ENCODE peak calls at places on chromosome 21, in nine cellular contexts. B, N, D, Z, I, C, Y, O and H are unnamed samples.

GRCh38 chr21:33265664-33266049 is 510 bp upstream of the IL10RB start:
- DNase-seq in B (no peak), N (peak; percentile 70), D (no peak), Z (no peak), I (peak; percentile 50), C (peak; percentile 54), Y (peak; percentile 98), O (no peak), H (peak; percentile 78)

GRCh38 chr21:34135330-34135729 is 62.0 kb downstream of the MRPS6 start:
- DNase-seq in B (no peak), N (no peak), D (no peak), Z (no peak), I (no peak), C (no peak), Y (no peak), O (no peak), H (no peak)

GRCh38 chr21:38208118-38208517 is 48.7 kb upstream of the KCNJ15 start:
- DNase-seq in B (no peak), N (no peak), D (no peak), Z (no peak), I (no peak), C (no peak), Y (peak; percentile 6), O (no peak), H (no peak)

GRCh38 chr21:39314155-39315027 is 959 bp upstream of the BRWD1 start:
- DNase-seq in B (no peak), N (peak; percentile 51), D (no peak), Z (peak; percentile 31), I (peak; percentile 45), C (peak; percentile 31), Y (peak; percentile 48), O (peak; percentile 38), H (peak; percentile 81)

GRCh38 chr21:40466893-40467483 is 380.0 kb downstream of the DSCAM start:
- DNase-seq in B (no peak), N (no peak), D (no peak), Z (no peak), I (no peak), C (peak; percentile 35), Y (no peak), O (peak; percentile 9), H (no peak)

GRCh38 chr21:45455321-45456013 is 50.5 kb downstream of the COL18A1 start:
- DNase-seq in B (no peak), N (no peak), D (peak; percentile 86), Z (no peak), I (peak; percentile 55), C (no peak), Y (peak; percentile 23), O (no peak), H (peak; percentile 88)

GRCh38 chr21:32494946-32495703 is 82.6 kb downstream of the EVA1C start:
- DNase-seq in B (no peak), N (peak; percentile 28), D (no peak), Z (no peak), I (no peak), C (no peak), Y (no peak), O (peak; percentile 36), H (peak; percentile 28)

GRCh38 chr21:38297871-38298270 is 41.1 kb downstream of the KCNJ15 start:
- DNase-seq in B (no peak), N (no peak), D (no peak), Z (no peak), I (no peak), C (no peak), Y (no peak), O (no peak), H (no peak)

GRCh38 chr21:26320541-26320940 is 150.0 kb upstream of the APP start:
- DNase-seq in B (no peak), N (no peak), D (no peak), Z (no peak), I (no peak), C (no peak), Y (no peak), O (no peak), H (no peak)

GRCh38 chr21:41664881-41665765 is 101.7 kb downstream of the RIPK4 start:
- DNase-seq in B (no peak), N (no peak), D (no peak), Z (no peak), I (no peak), C (peak; percentile 38), Y (no peak), O (no peak), H (no peak)

GRCh38 chr21:14013056-14013603 is 197.6 kb downstream of the LIPI start:
- DNase-seq in B (no peak), N (no peak), D (peak; percentile 66), Z (no peak), I (no peak), C (no peak), Y (no peak), O (no peak), H (peak; percentile 41)

GRCh38 chr21:44998086-44998620 is 58.3 kb downstream of the SLX9 start:
- DNase-seq in B (no peak), N (no peak), D (peak; percentile 47), Z (no peak), I (no peak), C (no peak), Y (no peak), O (no peak), H (peak; percentile 54)

GRCh38 chr21:21146587-21147373 is 148.6 kb downstream of the NCAM2 start:
- DNase-seq in B (no peak), N (no peak), D (no peak), Z (no peak), I (no peak), C (no peak), Y (no peak), O (no peak), H (peak; percentile 44)

GRCh38 chr21:33685613-33686197 is 43.4 kb downstream of the ITSN1 start:
- DNase-seq in B (no peak), N (no peak), D (no peak), Z (peak; percentile 83), I (no peak), C (no peak), Y (no peak), O (no peak), H (no peak)

GRCh38 chr21:36135391-36136094 is 664 bp downstream of the CBR3 start:
- DNase-seq in B (no peak), N (peak; percentile 40), D (peak; percentile 91), Z (peak; percentile 85), I (peak; percentile 83), C (peak; percentile 61), Y (peak; percentile 54), O (peak; percentile 58), H (peak; percentile 87)

GRCh38 chr21:36132691-36133090 is 2.2 kb upstream of the CBR3 start:
- DNase-seq in B (no peak), N (peak; percentile 36), D (no peak), Z (no peak), I (peak; percentile 34), C (peak; percentile 47), Y (no peak), O (no peak), H (no peak)

GRCh38 chr21:36129219-36129618 is 5.7 kb upstream of the CBR3 start:
- DNase-seq in B (no peak), N (no peak), D (no peak), Z (no peak), I (no peak), C (no peak), Y (no peak), O (no peak), H (no peak)

GRCh38 chr21:36134820-36135390 is at the start of gene CBR3:
- DNase-seq in B (no peak), N (peak; percentile 59), D (peak; percentile 92), Z (no peak), I (peak; percentile 72), C (peak; percentile 64), Y (no peak), O (peak; percentile 55), H (peak; percentile 88)
- H3K4me3 ChIP-seq in B (peak within 1 kb of the TSS; percentile 77), N (peak within 1 kb of the TSS; percentile 71), D (peak within 1 kb of the TSS; percentile 69), Z (peak within 1 kb of the TSS; percentile 51), I (peak within 1 kb of the TSS; percentile 75), C (peak within 1 kb of the TSS; percentile 62), Y (peak within 1 kb of the TSS; percentile 48), O (peak within 1 kb of the TSS; percentile 63), H (peak within 1 kb of the TSS; percentile 75)

DNA sequence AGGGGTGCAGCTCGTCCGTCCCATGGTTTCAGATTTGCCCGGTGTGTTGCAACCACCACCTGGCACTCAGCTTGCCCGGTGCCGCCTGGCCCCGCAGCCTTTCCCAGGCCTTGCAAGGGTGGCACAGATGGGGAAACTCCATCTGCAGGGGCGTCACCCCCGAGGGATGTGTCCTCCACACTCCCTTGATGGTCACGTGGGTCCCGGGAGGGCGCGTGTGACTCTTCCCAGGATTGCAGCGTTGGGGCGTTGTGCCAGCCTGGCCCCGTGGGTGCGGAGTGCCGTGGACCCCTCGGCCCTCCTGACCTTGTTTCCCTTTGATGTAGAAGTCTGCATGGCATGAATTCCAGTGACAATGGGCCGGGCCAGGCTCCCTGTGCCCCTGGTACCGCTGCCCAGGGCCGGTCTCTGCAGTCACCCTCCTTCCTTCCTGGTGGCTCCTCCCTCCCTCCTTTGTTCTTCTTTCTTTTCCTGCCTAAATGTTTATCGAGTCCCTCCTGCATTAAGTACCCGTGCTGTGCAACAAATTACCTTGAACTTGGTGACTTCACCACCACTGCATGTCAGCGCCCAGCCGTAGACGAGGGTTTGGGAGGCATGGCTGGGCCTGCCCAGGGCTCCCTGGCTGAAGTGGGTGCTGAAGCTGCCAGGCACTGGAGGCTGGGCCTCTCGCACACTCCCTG is 22.9 kb downstream of the RRP1 start:
- DNase-seq in B (no peak), N (peak; percentile 60), D (peak; percentile 85), Z (no peak), I (no peak), C (no peak), Y (peak; percentile 56), O (no peak), H (peak; percentile 79)
- H3K4me3 ChIP-seq in B (no peak overlapping the region), N (peak overlapping the region; percentile 23), D (no peak overlapping the region), Z (no peak overlapping the region), I (peak overlapping the region; percentile 41), C (no peak overlapping the region), Y (peak overlapping the region; percentile 41), O (no peak overlapping the region), H (no peak overlapping the region)

DNA sequence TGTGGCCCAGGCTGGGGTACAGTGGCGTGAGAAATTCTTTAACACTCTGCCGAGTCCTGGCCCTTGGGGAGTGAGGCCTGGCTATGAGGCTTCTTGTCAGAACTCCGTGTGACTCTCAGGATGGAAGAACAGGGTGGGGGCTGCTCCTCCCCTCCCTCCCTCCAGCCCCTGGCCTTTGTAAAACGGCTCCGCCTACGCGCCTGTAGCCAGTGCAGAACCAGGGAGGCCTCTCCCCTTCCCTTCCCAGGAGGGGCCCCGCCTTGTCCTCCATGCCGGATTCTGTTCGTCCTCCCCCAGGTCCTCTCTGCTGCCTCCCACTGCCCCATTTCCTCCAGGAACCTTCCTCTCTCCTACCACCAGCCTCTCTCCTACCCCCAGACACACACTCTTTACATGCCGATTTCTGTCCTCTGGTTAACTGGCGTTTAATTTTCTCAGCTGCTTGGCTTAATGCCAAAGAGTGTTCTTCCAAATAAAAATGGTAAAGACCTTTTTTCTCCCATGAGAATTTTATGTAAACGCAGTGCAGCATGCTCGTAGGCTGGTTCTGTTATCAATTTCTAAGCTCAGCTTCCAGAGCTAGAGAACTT is 21.0 kb downstream of the PDE9A start:
- DNase-seq in B (no peak), N (no peak), D (no peak), Z (peak; percentile 34), I (peak; percentile 75), C (no peak), Y (no peak), O (no peak), H (peak; percentile 86)
- H3K4me3 ChIP-seq in B (no peak overlapping the region), N (no peak overlapping the region), D (no peak overlapping the region), Z (no peak overlapping the region), I (peak overlapping the region; percentile 44), C (peak overlapping the region; percentile 14), Y (no peak overlapping the region), O (no peak overlapping the region), H (no peak overlapping the region)

DNA sequence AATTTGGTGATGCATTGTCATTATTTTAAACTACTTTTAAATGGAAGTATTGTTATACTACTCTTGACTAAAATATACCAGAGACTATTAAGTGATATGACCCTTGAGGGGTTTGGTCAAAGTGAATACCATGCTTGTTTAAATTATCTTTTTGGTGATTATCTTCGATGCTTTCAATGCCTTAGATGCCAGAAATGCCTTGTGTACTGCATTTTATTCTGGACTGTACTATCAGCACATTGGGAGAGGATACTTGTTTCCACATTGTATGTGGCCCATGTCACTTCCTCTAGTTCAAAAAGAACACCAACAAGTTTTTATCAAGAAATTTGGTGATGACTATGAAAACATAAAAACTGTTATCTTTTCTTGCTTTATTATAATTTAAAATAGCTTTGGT is 16.3 kb downstream of the MAP3K7CL start:
- DNase-seq in B (no peak), N (no peak), D (no peak), Z (no peak), I (no peak), C (no peak), Y (no peak), O (no peak), H (no peak)
- H3K4me3 ChIP-seq in B (no peak overlapping the region), N (no peak overlapping the region), D (no peak overlapping the region), Z (no peak overlapping the region), I (no peak overlapping the region), C (no peak overlapping the region), Y (no peak overlapping the region), O (no peak overlapping the region), H (no peak overlapping the region)